ENCODE peak calls at places on chromosomes 13 and 19, in five cellular contexts. L is caudate nucleus; I is activated T-cell treated with anti-CD3 and anti-CD28 coated beads, Interleukin-2, amount 50 U/mL, for 1 hour; G is GM12865; D is amniotic epithelial cell. T is an unnamed sample.

GRCh38 chr13:65856464-65856863 is 1373.7 kb downstream of the PCDH9 start:
- DNase-seq in L (no peak), D (peak; percentile 64), I (no peak), G (no peak), T (no peak)

GRCh38 chr19:45753548-45753947 is 15.5 kb downstream of the SIX5 start:
- DNase-seq in L (no peak), I (no peak), D (no peak), G (no peak), T (no peak)

GRCh38 chr19:11203194-11204075 is 6.1 kb upstream of the KANK2 start:
- DNase-seq in I (peak; percentile 35), L (peak; percentile 11), D (peak; percentile 80), G (peak; percentile 44), T (peak; percentile 78)

GRCh38 chr13:50140742-50141659 is 125.8 kb downstream of the KCNRG start:
- DNase-seq in D (no peak), L (no peak), I (no peak), G (no peak), T (no peak)

GRCh38 chr19:8251025-8251472 is 41.9 kb downstream of the CERS4 start:
- DNase-seq in I (no peak), L (peak; percentile 23), D (no peak), G (no peak), T (no peak)

GRCh38 chr19:1213391-1214286 is 8.1 kb downstream of the STK11 start:
- DNase-seq in G (peak; percentile 74), I (peak; percentile 52), L (no peak), D (peak; percentile 90), T (peak; percentile 83)

GRCh38 chr13:95754069-95754468 is 77.1 kb downstream of the DNAJC3 start:
- DNase-seq in D (no peak), G (no peak), I (no peak), L (no peak), T (no peak)

GRCh38 chr13:52846567-52847321 is 1.7 kb downstream of the PCDH8 start:
- DNase-seq in L (peak; percentile 17), I (no peak), D (no peak), G (no peak), T (no peak)

GRCh38 chr19:44512326-44513298 is 12.3 kb upstream of the ZNF180 start:
- DNase-seq in D (peak; percentile 45), G (peak; percentile 19), L (no peak), I (no peak), T (peak; percentile 69)

GRCh38 chr13:110616103-110617101 is 1.1 kb downstream of the NAXD start:
- DNase-seq in D (peak; percentile 55), I (peak; percentile 46), G (peak; percentile 74), L (no peak), T (peak; percentile 80)

GRCh38 chr19:464146-464545 is 3.3 kb upstream of the SHC2 start:
- DNase-seq in I (no peak), L (no peak), G (no peak), D (no peak), T (no peak)

T was measured in activated effector memory CD4-positive, alpha-beta T cell treated with anti-CD3 and anti-CD28 coated beads, Interleukin-2, amount 50 U/mL, for 16 hours.